ENCODE peak calls at places on chromosomes 16 and 17, in eight cellular contexts. B is HFF-Myc, G is prostate gland, K is AG10803, E is RWPE2, A is lower leg skin, Y is right atrium auricular region, S is thoracic aorta. V is an unnamed sample.
A peak's percentile ranks its signal among the peaks of the same experiment; 100 is the strongest.

GRCh38 chr16:17414421-17414820 is 56.3 kb downstream of the XYLT1 start:
- DNase-seq in B (no peak), G (no peak), K (no peak), E (no peak), A (no peak), Y (no peak), S (no peak), V (no peak)

GRCh38 chr16:82735176-82735575 is 108.4 kb downstream of the CDH13 start:
- DNase-seq in B (no peak), G (no peak), K (peak; percentile 18), E (no peak), A (no peak), Y (no peak), S (no peak), V (no peak)

GRCh38 chr16:122342-122741 is 16.1 kb downstream of the NPRL3 start:
- DNase-seq in B (no peak), G (no peak), K (no peak), E (no peak), A (no peak), Y (no peak), S (no peak), V (no peak)

GRCh38 chr16:8370374-8371015 is 219.8 kb downstream of the TMEM114 start:
- DNase-seq in B (no peak), G (no peak), K (no peak), E (no peak), A (no peak), Y (no peak), S (no peak), V (peak; percentile 44)

GRCh38 chr17:38569701-38570512 is 35.8 kb downstream of the SRCIN1 start:
- DNase-seq in B (no peak), G (no peak), K (no peak), E (no peak), A (no peak), Y (no peak), S (no peak), V (no peak)

GRCh38 chr17:42531455-42532354 is 4.3 kb upstream of the NAGLU start:
- DNase-seq in B (no peak), G (no peak), K (peak; percentile 54), E (no peak), A (no peak), Y (no peak), S (no peak), V (peak; percentile 42)

GRCh38 chr17:4678448-4679026 is 25.4 kb downstream of the PELP1 start:
- DNase-seq in B (peak; percentile 61), G (no peak), K (peak; percentile 82), E (no peak), A (no peak), Y (no peak), S (no peak), V (peak; percentile 96)

GRCh38 chr17:62998665-62999393 is 32.8 kb downstream of the TANC2 start:
- DNase-seq in B (no peak), G (no peak), K (no peak), E (no peak), A (no peak), Y (no peak), S (no peak), V (no peak)

GRCh38 chr16:1428511-1428910 is 2.4 kb upstream of the PERCC1 start:
- DNase-seq in B (no peak), G (no peak), K (no peak), E (peak; percentile 57), A (no peak), Y (no peak), S (no peak), V (peak; percentile 26)

GRCh38 chr16:71746442-71747046 is 22.0 kb upstream of the PHLPP2 start:
- DNase-seq in B (no peak), G (no peak), K (peak; percentile 50), E (no peak), A (no peak), Y (no peak), S (no peak), V (peak; percentile 62)

GRCh38 chr16:3256146-3256875 is at the start of gene MEFV:
- DNase-seq in B (no peak), G (no peak), K (no peak), E (no peak), A (no peak), Y (no peak), S (no peak), V (peak; percentile 43)

GRCh38 chr16:61313931-61314330 is 722.3 kb downstream of the CDH8 start:
- DNase-seq in B (no peak), G (no peak), K (no peak), E (no peak), A (no peak), Y (no peak), S (no peak), V (no peak)

GRCh38 chr17:14840616-14841231 is 424.4 kb downstream of the PMP22 start:
- DNase-seq in B (peak; percentile 31), G (no peak), K (peak; percentile 58), E (no peak), A (no peak), Y (no peak), S (no peak), V (peak; percentile 40)

GRCh38 chr17:79730437-79730768 is 340 bp upstream of the ENPP7 start:
- DNase-seq in B (no peak), G (no peak), K (no peak), E (no peak), A (no peak), Y (no peak), S (no peak), V (no peak)

GRCh38 chr16:2436110-2436509 is 6.9 kb downstream of the CCNF start:
- DNase-seq in B (no peak), G (peak; percentile 65), K (no peak), E (no peak), A (no peak), Y (no peak), S (no peak), V (no peak)

GRCh38 chr17:13638855-13639458 is 37.2 kb upstream of the HS3ST3A1 start:
- DNase-seq in B (no peak), G (no peak), K (no peak), E (no peak), A (no peak), Y (no peak), S (no peak), V (peak; percentile 31)

GRCh38 chr16:9846362-9847099 is 335.7 kb downstream of the GRIN2A start:
- DNase-seq in B (no peak), G (no peak), K (no peak), E (no peak), A (no peak), Y (no peak), S (no peak), V (peak; percentile 28)

GRCh38 chr16:67305216-67306071 is 21.1 kb downstream of the KCTD19 start:
- DNase-seq in B (no peak), G (no peak), K (no peak), E (no peak), A (peak; percentile 83), Y (no peak), S (no peak), V (peak; percentile 46)

GRCh38 chr16:67304006-67304405 is 22.5 kb downstream of the KCTD19 start:
- DNase-seq in B (no peak), G (no peak), K (peak; percentile 78), E (no peak), A (peak; percentile 29), Y (no peak), S (no peak), V (no peak)

GRCh38 chr16:67301080-67301757 is 21.9 kb downstream of the PLEKHG4 start:
- DNase-seq in B (no peak), G (peak; percentile 39), K (no peak), E (no peak), A (peak; percentile 92), Y (peak; percentile 75), S (no peak), V (no peak)

GRCh38 chr16:67302076-67302475 is 22.7 kb downstream of the PLEKHG4 start:
- DNase-seq in B (no peak), G (no peak), K (no peak), E (no peak), A (peak; percentile 80), Y (no peak), S (no peak), V (no peak)

GRCh38 chr16:67302882-67303434 is 23.6 kb downstream of the KCTD19 start:
- DNase-seq in B (no peak), G (no peak), K (no peak), E (no peak), A (peak; percentile 40), Y (no peak), S (no peak), V (no peak)
- TF ChIP-seq CTCF in B (no peak), G (no peak), K (no peak), E (no peak), A (no peak), Y (no peak), S (no peak), V (no peak)

DNA sequence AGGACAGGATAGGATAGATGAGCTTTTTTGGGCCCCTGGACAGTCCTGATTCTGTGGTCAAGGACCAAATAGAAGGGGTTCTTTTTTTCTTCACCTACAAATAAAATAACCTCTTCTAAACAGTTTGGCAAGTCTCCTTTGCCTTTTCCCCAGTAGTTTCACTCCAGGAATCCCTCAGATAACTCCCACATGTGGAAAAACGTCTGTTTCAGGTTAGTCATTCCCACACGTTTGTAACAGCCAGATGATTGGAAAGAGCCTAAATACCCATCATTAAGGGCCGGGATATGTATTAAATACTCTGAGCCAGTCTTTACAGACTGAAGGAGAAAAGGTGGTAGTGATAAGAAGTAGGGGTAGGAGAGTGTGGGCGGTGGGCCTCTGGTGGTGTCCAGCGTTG is 58.3 kb downstream of the PLD6 start:
- DNase-seq in B (peak; percentile 31), G (no peak), K (peak; percentile 67), E (no peak), A (no peak), Y (no peak), S (no peak), V (peak; percentile 88)
- H3K4me3 ChIP-seq in B (no peak overlapping the region), G (no peak overlapping the region), K (no peak overlapping the region), E (no peak overlapping the region), A (no peak overlapping the region), Y (no peak overlapping the region), S (no peak overlapping the region), V (no peak overlapping the region)

GRCh38 chr16:89589241-89589926 is 13.8 kb downstream of the CPNE7 start:
- DNase-seq in B (no peak), G (no peak), K (no peak), E (peak; percentile 61), A (no peak), Y (no peak), S (no peak), V (no peak)
- TF ChIP-seq CTCF in B (no peak), G (no peak), K (no peak), E (no peak), A (no peak), Y (no peak), S (no peak), V (no peak)

DNA sequence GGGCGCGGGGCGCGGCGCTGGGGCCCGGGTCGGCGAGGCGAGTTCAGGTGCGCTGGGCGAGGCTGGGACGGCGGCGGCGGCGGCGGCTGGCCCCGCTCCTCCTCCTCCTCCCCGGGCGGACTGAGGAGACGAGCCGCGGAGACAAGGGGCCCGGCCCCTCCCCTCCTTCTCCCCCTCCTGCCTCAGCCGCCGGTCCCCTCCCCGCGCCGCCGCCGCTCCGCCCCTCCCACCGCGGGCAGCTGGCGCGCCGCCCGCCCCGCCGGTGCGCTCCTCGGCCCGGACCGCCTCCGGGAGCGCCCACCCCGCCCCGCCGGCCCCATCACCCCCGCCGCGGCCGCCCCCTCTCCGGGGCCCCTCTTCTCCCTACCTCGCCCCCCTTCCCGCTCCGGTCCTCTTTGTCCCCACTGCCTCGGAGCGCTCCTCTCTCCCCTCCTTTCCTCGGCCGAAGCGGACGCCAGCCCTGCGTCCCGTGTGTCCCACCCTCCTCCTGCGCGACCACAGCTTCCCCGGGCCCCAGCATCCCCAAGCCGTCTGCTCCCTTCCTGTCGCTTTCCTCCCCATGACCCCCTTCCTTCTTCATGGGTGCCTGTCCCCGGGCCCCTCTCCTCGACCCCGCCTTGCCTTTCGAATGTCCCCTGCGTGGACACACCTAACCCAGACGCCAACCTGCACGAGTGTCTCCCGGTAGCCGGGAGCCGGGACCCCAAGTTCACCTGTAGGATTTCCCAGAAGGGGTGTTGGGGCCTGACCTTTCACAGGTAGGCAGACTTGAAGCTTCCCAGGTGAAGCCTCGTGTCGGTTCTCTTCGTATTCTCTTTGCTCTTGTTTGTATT is at the start of gene TOX3:
- DNase-seq in B (no peak), G (no peak), K (no peak), E (no peak), A (no peak), Y (no peak), S (no peak), V (no peak)
- H3K4me3 ChIP-seq in B (no peak within 1 kb of the TSS), G (peak within 1 kb of the TSS; percentile 49), K (no peak within 1 kb of the TSS), E (no peak within 1 kb of the TSS), A (peak within 1 kb of the TSS; percentile 23), Y (no peak within 1 kb of the TSS), S (peak within 1 kb of the TSS; percentile 37), V (no peak within 1 kb of the TSS)

V was measured in fibroblast of mammary gland.